ENCODE peak calls at places on chromosome 9, in six cellular contexts. One of them, this sample, is unnamed.

GRCh38 chr9:132903574-132904495 is 25.1 kb downstream of the SPACA9 start:
- DNase-seq in NCI-H1436: no peak
- DNase-seq in adipocyte: no peak
- DNase-seq in activated CD8-positive, alpha-beta memory T cell treated with anti-CD3 and anti-CD28 coated beads, Interleukin-2, amount 50 U/mL, for 48 hours: no peak
- DNase-seq in activated CD8-positive, alpha-beta T cell treated with anti-CD3 and anti-CD28 coated beads for 36 hours: no peak
- DNase-seq in A549: no peak
- DNase-seq in this sample: no peak

GRCh38 chr9:16515879-16516289 is 354.6 kb downstream of the BNC2 start:
- DNase-seq in activated CD8-positive, alpha-beta T cell treated with anti-CD3 and anti-CD28 coated beads for 36 hours: no peak
- DNase-seq in NCI-H1436: no peak
- DNase-seq in adipocyte: peak
- DNase-seq in activated CD8-positive, alpha-beta memory T cell treated with anti-CD3 and anti-CD28 coated beads, Interleukin-2, amount 50 U/mL, for 48 hours: no peak
- DNase-seq in A549: no peak
- DNase-seq in this sample: peak

GRCh38 chr9:83007521-83008300 is 55.2 kb downstream of the RASEF start:
- DNase-seq in A549: no peak
- DNase-seq in activated CD8-positive, alpha-beta T cell treated with anti-CD3 and anti-CD28 coated beads for 36 hours: no peak
- DNase-seq in activated CD8-positive, alpha-beta memory T cell treated with anti-CD3 and anti-CD28 coated beads, Interleukin-2, amount 50 U/mL, for 48 hours: no peak
- DNase-seq in adipocyte: no peak
- DNase-seq in NCI-H1436: no peak
- DNase-seq in this sample: no peak

GRCh38 chr9:113509463-113509862 is 45.9 kb downstream of the RGS3 start:
- DNase-seq in adipocyte: peak
- DNase-seq in A549: no peak
- DNase-seq in NCI-H1436: no peak
- DNase-seq in activated CD8-positive, alpha-beta T cell treated with anti-CD3 and anti-CD28 coated beads for 36 hours: no peak
- DNase-seq in activated CD8-positive, alpha-beta memory T cell treated with anti-CD3 and anti-CD28 coated beads, Interleukin-2, amount 50 U/mL, for 48 hours: no peak
- DNase-seq in this sample: peak

GRCh38 chr9:3775968-3776367 is 250.2 kb upstream of the RFX3 start:
- DNase-seq in activated CD8-positive, alpha-beta memory T cell treated with anti-CD3 and anti-CD28 coated beads, Interleukin-2, amount 50 U/mL, for 48 hours: no peak
- DNase-seq in A549: no peak
- DNase-seq in adipocyte: peak
- DNase-seq in NCI-H1436: no peak
- DNase-seq in activated CD8-positive, alpha-beta T cell treated with anti-CD3 and anti-CD28 coated beads for 36 hours: no peak
- DNase-seq in this sample: peak

GRCh38 chr9:90974643-90975245 is 173.1 kb downstream of the SYK start:
- DNase-seq in A549: no peak
- DNase-seq in adipocyte: no peak
- DNase-seq in NCI-H1436: no peak
- DNase-seq in activated CD8-positive, alpha-beta memory T cell treated with anti-CD3 and anti-CD28 coated beads, Interleukin-2, amount 50 U/mL, for 48 hours: no peak
- DNase-seq in activated CD8-positive, alpha-beta T cell treated with anti-CD3 and anti-CD28 coated beads for 36 hours: no peak
- DNase-seq in this sample: no peak

GRCh38 chr9:123550012-123550411 is 194.0 kb downstream of the CRB2 start:
- DNase-seq in NCI-H1436: no peak
- DNase-seq in adipocyte: no peak
- DNase-seq in A549: no peak
- DNase-seq in activated CD8-positive, alpha-beta memory T cell treated with anti-CD3 and anti-CD28 coated beads, Interleukin-2, amount 50 U/mL, for 48 hours: no peak
- DNase-seq in activated CD8-positive, alpha-beta T cell treated with anti-CD3 and anti-CD28 coated beads for 36 hours: no peak
- DNase-seq in this sample: no peak

GRCh38 chr9:115969096-115969495 is 184.5 kb upstream of the PAPPA start:
- DNase-seq in activated CD8-positive, alpha-beta memory T cell treated with anti-CD3 and anti-CD28 coated beads, Interleukin-2, amount 50 U/mL, for 48 hours: no peak
- DNase-seq in A549: no peak
- DNase-seq in adipocyte: no peak
- DNase-seq in activated CD8-positive, alpha-beta T cell treated with anti-CD3 and anti-CD28 coated beads for 36 hours: no peak
- DNase-seq in NCI-H1436: no peak
- DNase-seq in this sample: no peak

GRCh38 chr9:135522931-135523330 is 1.7 kb downstream of the LCN1 start:
- DNase-seq in adipocyte: no peak
- DNase-seq in A549: no peak
- DNase-seq in NCI-H1436: no peak
- DNase-seq in activated CD8-positive, alpha-beta memory T cell treated with anti-CD3 and anti-CD28 coated beads, Interleukin-2, amount 50 U/mL, for 48 hours: peak
- DNase-seq in activated CD8-positive, alpha-beta T cell treated with anti-CD3 and anti-CD28 coated beads for 36 hours: no peak
- DNase-seq in this sample: peak

GRCh38 chr9:112170235-112170634 is 4.9 kb downstream of the SUSD1 start:
- DNase-seq in activated CD8-positive, alpha-beta T cell treated with anti-CD3 and anti-CD28 coated beads for 36 hours: no peak
- DNase-seq in A549: no peak
- DNase-seq in activated CD8-positive, alpha-beta memory T cell treated with anti-CD3 and anti-CD28 coated beads, Interleukin-2, amount 50 U/mL, for 48 hours: no peak
- DNase-seq in adipocyte: no peak
- DNase-seq in NCI-H1436: no peak
- DNase-seq in this sample: no peak

GRCh38 chr9:30411571-30411970 is 1972.9 kb upstream of the ACO1 start:
- DNase-seq in A549: no peak
- DNase-seq in NCI-H1436: no peak
- DNase-seq in adipocyte: no peak
- DNase-seq in activated CD8-positive, alpha-beta T cell treated with anti-CD3 and anti-CD28 coated beads for 36 hours: no peak
- DNase-seq in activated CD8-positive, alpha-beta memory T cell treated with anti-CD3 and anti-CD28 coated beads, Interleukin-2, amount 50 U/mL, for 48 hours: no peak
- DNase-seq in this sample: no peak

GRCh38 chr9:16026886-16027285 is 474.0 kb downstream of the CCDC171 start:
- DNase-seq in NCI-H1436: no peak
- DNase-seq in activated CD8-positive, alpha-beta T cell treated with anti-CD3 and anti-CD28 coated beads for 36 hours: no peak
- DNase-seq in adipocyte: no peak
- DNase-seq in A549: no peak
- DNase-seq in activated CD8-positive, alpha-beta memory T cell treated with anti-CD3 and anti-CD28 coated beads, Interleukin-2, amount 50 U/mL, for 48 hours: no peak
- DNase-seq in this sample: no peak

GRCh38 chr9:128231638-128232568 is 28.7 kb downstream of the DNM1 start:
- DNase-seq in activated CD8-positive, alpha-beta memory T cell treated with anti-CD3 and anti-CD28 coated beads, Interleukin-2, amount 50 U/mL, for 48 hours: no peak
- DNase-seq in NCI-H1436: no peak
- DNase-seq in activated CD8-positive, alpha-beta T cell treated with anti-CD3 and anti-CD28 coated beads for 36 hours: no peak
- DNase-seq in adipocyte: no peak
- DNase-seq in A549: no peak
- DNase-seq in this sample: no peak

GRCh38 chr9:123065191-123065590 is 31.7 kb downstream of the GPR21 start:
- DNase-seq in A549: no peak
- DNase-seq in activated CD8-positive, alpha-beta T cell treated with anti-CD3 and anti-CD28 coated beads for 36 hours: no peak
- DNase-seq in NCI-H1436: no peak
- DNase-seq in activated CD8-positive, alpha-beta memory T cell treated with anti-CD3 and anti-CD28 coated beads, Interleukin-2, amount 50 U/mL, for 48 hours: no peak
- DNase-seq in adipocyte: no peak
- DNase-seq in this sample: no peak

GRCh38 chr9:108933231-108933630 is 693 bp downstream of the ELP1 start:
- DNase-seq in NCI-H1436: no peak
- DNase-seq in adipocyte: peak
- DNase-seq in activated CD8-positive, alpha-beta memory T cell treated with anti-CD3 and anti-CD28 coated beads, Interleukin-2, amount 50 U/mL, for 48 hours: no peak
- DNase-seq in activated CD8-positive, alpha-beta T cell treated with anti-CD3 and anti-CD28 coated beads for 36 hours: no peak
- DNase-seq in A549: no peak
- DNase-seq in this sample: peak

GRCh38 chr9:116101516-116101915 is 52.1 kb upstream of the PAPPA start:
- DNase-seq in adipocyte: no peak
- DNase-seq in NCI-H1436: no peak
- DNase-seq in A549: peak
- DNase-seq in activated CD8-positive, alpha-beta memory T cell treated with anti-CD3 and anti-CD28 coated beads, Interleukin-2, amount 50 U/mL, for 48 hours: no peak
- DNase-seq in activated CD8-positive, alpha-beta T cell treated with anti-CD3 and anti-CD28 coated beads for 36 hours: no peak
- DNase-seq in this sample: peak

GRCh38 chr9:94726495-94727191 is at the start of gene AOPEP:
- DNase-seq in activated CD8-positive, alpha-beta memory T cell treated with anti-CD3 and anti-CD28 coated beads, Interleukin-2, amount 50 U/mL, for 48 hours: peak
- DNase-seq in adipocyte: peak
- DNase-seq in A549: peak
- DNase-seq in NCI-H1436: peak
- DNase-seq in activated CD8-positive, alpha-beta T cell treated with anti-CD3 and anti-CD28 coated beads for 36 hours: peak
- DNase-seq in this sample: peak

GRCh38 chr9:5671711-5672353 is 42.9 kb downstream of the RIC1 start:
- DNase-seq in activated CD8-positive, alpha-beta T cell treated with anti-CD3 and anti-CD28 coated beads for 36 hours: peak
- DNase-seq in A549: no peak
- DNase-seq in adipocyte: no peak
- DNase-seq in activated CD8-positive, alpha-beta memory T cell treated with anti-CD3 and anti-CD28 coated beads, Interleukin-2, amount 50 U/mL, for 48 hours: no peak
- DNase-seq in NCI-H1436: no peak
- DNase-seq in this sample: no peak

GRCh38 chr9:38079410-38080105 is 10.5 kb upstream of the SHB start:
- DNase-seq in adipocyte: no peak
- DNase-seq in A549: no peak
- DNase-seq in NCI-H1436: no peak
- DNase-seq in activated CD8-positive, alpha-beta T cell treated with anti-CD3 and anti-CD28 coated beads for 36 hours: no peak
- DNase-seq in activated CD8-positive, alpha-beta memory T cell treated with anti-CD3 and anti-CD28 coated beads, Interleukin-2, amount 50 U/mL, for 48 hours: no peak
- DNase-seq in this sample: no peak

GRCh38 chr9:1048853-1049252 is 1.3 kb upstream of the DMRT2 start:
- DNase-seq in A549: no peak
- DNase-seq in activated CD8-positive, alpha-beta memory T cell treated with anti-CD3 and anti-CD28 coated beads, Interleukin-2, amount 50 U/mL, for 48 hours: no peak
- DNase-seq in activated CD8-positive, alpha-beta T cell treated with anti-CD3 and anti-CD28 coated beads for 36 hours: no peak
- DNase-seq in NCI-H1436: no peak
- DNase-seq in adipocyte: no peak
- DNase-seq in this sample: no peak

GRCh38 chr9:5608298-5609254 is 20.3 kb upstream of the RIC1 start:
- DNase-seq in NCI-H1436: no peak
- DNase-seq in activated CD8-positive, alpha-beta T cell treated with anti-CD3 and anti-CD28 coated beads for 36 hours: no peak
- DNase-seq in A549: no peak
- DNase-seq in activated CD8-positive, alpha-beta memory T cell treated with anti-CD3 and anti-CD28 coated beads, Interleukin-2, amount 50 U/mL, for 48 hours: no peak
- DNase-seq in adipocyte: peak
- DNase-seq in this sample: no peak

GRCh38 chr9:79763861-79764260 is 192.1 kb downstream of the TLE4 start:
- DNase-seq in activated CD8-positive, alpha-beta T cell treated with anti-CD3 and anti-CD28 coated beads for 36 hours: no peak
- DNase-seq in activated CD8-positive, alpha-beta memory T cell treated with anti-CD3 and anti-CD28 coated beads, Interleukin-2, amount 50 U/mL, for 48 hours: no peak
- DNase-seq in NCI-H1436: no peak
- DNase-seq in adipocyte: no peak
- DNase-seq in A549: no peak
- DNase-seq in this sample: no peak

GRCh38 chr9:12554636-12555035 is 138.5 kb upstream of the TYRP1 start:
- DNase-seq in NCI-H1436: no peak
- DNase-seq in activated CD8-positive, alpha-beta memory T cell treated with anti-CD3 and anti-CD28 coated beads, Interleukin-2, amount 50 U/mL, for 48 hours: no peak
- DNase-seq in A549: no peak
- DNase-seq in adipocyte: peak
- DNase-seq in activated CD8-positive, alpha-beta T cell treated with anti-CD3 and anti-CD28 coated beads for 36 hours: no peak
- DNase-seq in this sample: peak

GRCh38 chr9:123217148-123217585 is 51.2 kb downstream of the STRBP start:
- DNase-seq in activated CD8-positive, alpha-beta memory T cell treated with anti-CD3 and anti-CD28 coated beads, Interleukin-2, amount 50 U/mL, for 48 hours: no peak
- DNase-seq in activated CD8-positive, alpha-beta T cell treated with anti-CD3 and anti-CD28 coated beads for 36 hours: no peak
- DNase-seq in A549: no peak
- DNase-seq in NCI-H1436: no peak
- DNase-seq in adipocyte: peak
- DNase-seq in this sample: no peak

GRCh38 chr9:84297162-84297821 is 43.3 kb downstream of the SLC28A3 start:
- DNase-seq in A549: no peak
- DNase-seq in activated CD8-positive, alpha-beta T cell treated with anti-CD3 and anti-CD28 coated beads for 36 hours: no peak
- DNase-seq in adipocyte: peak
- DNase-seq in NCI-H1436: no peak
- DNase-seq in activated CD8-positive, alpha-beta memory T cell treated with anti-CD3 and anti-CD28 coated beads, Interleukin-2, amount 50 U/mL, for 48 hours: no peak
- DNase-seq in this sample: peak